ENCODE peak calls at places on chromosomes 16 and 17, in ten cellular contexts. W is neural crest cell; D is CD8-positive, alpha-beta T cell; R is WTC11; M is stomach; J is B cell; V is bronchial epithelial cell; Y is thoracic aorta; Z is cardiac fibroblast; P is transverse colon. S is an unnamed sample.

GRCh38 chr17:2398655-2399571 is 1.9 kb downstream of the MNT start:
- DNase-seq in W (no peak), D (peak; percentile 58), R (peak; percentile 58), M (peak; percentile 47), J (no peak), V (peak; percentile 68), Y (no peak), Z (peak; percentile 85), P (peak; percentile 61), S (peak; percentile 52)

GRCh38 chr17:15398736-15399331 is 57.4 kb upstream of the TEKT3 start:
- DNase-seq in W (no peak), D (no peak), R (no peak), M (no peak), J (no peak), V (peak; percentile 28), Y (no peak), Z (peak; percentile 30), P (no peak), S (no peak)

GRCh38 chr17:64005734-64006167 is 7.6 kb downstream of the PRR29 start:
- DNase-seq in W (no peak), D (no peak), R (no peak), M (peak; percentile 64), J (no peak), V (no peak), Y (no peak), Z (no peak), P (peak; percentile 33), S (no peak)

GRCh38 chr17:20703781-20704180 is 124.3 kb downstream of the CDRT15L2 start:
- DNase-seq in W (no peak), D (no peak), R (no peak), M (no peak), J (no peak), V (no peak), Y (no peak), Z (no peak), P (no peak), S (no peak)

GRCh38 chr17:43939886-43940285 is 2.4 kb downstream of the PPY start:
- DNase-seq in W (no peak), D (no peak), R (no peak), M (no peak), J (no peak), V (no peak), Y (no peak), Z (no peak), P (no peak), S (no peak)

GRCh38 chr17:43713494-43714162 is 45.0 kb downstream of the SOST start:
- DNase-seq in W (peak; percentile 31), D (no peak), R (peak; percentile 52), M (no peak), J (peak; percentile 64), V (no peak), Y (no peak), Z (peak; percentile 31), P (no peak), S (peak; percentile 51)

GRCh38 chr17:42690596-42690995 is 8.3 kb downstream of the CNTNAP1 start:
- DNase-seq in W (no peak), D (no peak), R (no peak), M (no peak), J (peak; percentile 10), V (no peak), Y (no peak), Z (no peak), P (no peak), S (no peak)

GRCh38 chr16:10740000-10740844 is 3.4 kb upstream of the NUBP1 start:
- DNase-seq in W (no peak), D (no peak), R (no peak), M (peak; percentile 24), J (no peak), V (no peak), Y (no peak), Z (no peak), P (no peak), S (no peak)

DNA sequence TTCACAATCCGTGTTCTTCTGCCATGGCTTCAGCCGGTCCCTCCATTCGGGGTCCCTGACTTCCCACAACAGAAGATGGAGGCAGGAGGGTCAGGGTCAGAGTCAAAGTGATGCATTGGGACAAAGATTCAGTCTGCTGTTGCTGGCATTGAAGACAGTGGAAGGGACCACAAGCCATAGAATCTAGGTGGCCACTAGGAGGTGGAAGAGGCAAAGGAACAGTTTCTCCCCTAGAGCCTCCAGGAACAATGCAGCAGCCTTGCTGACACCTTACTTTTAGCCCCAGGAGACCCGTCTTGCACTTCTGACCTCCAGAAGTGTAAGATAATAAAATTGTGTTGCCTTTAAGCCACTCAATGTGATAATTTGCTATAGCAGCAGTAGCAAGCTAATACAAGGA is 55.9 kb downstream of the MFSD11 start:
- DNase-seq in W (no peak), D (no peak), R (no peak), M (no peak), J (no peak), V (peak; percentile 30), Y (no peak), Z (peak; percentile 38), P (no peak), S (peak; percentile 31)
- TF ChIP-seq CTCF in W (peak; percentile 52), D (no peak), R (no peak), M (no peak), J (no peak), V (peak; percentile 51), Y (no peak), Z (peak; percentile 56), P (no peak), S (no peak)

GRCh38 chr17:44989552-44990138 is 21.5 kb upstream of the C1QL1 start:
- DNase-seq in W (no peak), D (no peak), R (no peak), M (no peak), J (no peak), V (no peak), Y (no peak), Z (no peak), P (no peak), S (no peak)

GRCh38 chr17:44992242-44992939 is 24.3 kb upstream of the C1QL1 start:
- DNase-seq in W (no peak), D (no peak), R (no peak), M (no peak), J (no peak), V (no peak), Y (no peak), Z (no peak), P (no peak), S (no peak)

GRCh38 chr17:44988256-44988942 is 20.3 kb upstream of the C1QL1 start:
- DNase-seq in W (no peak), D (no peak), R (peak; percentile 33), M (no peak), J (no peak), V (no peak), Y (no peak), Z (no peak), P (no peak), S (no peak)

GRCh38 chr17:44987883-44988195 is 19.7 kb upstream of the C1QL1 start:
- DNase-seq in W (no peak), D (no peak), R (no peak), M (no peak), J (no peak), V (no peak), Y (no peak), Z (no peak), P (no peak), S (no peak)

GRCh38 chr17:44990994-44991393 is 22.9 kb upstream of the C1QL1 start:
- DNase-seq in W (no peak), D (no peak), R (no peak), M (no peak), J (no peak), V (peak; percentile 9), Y (no peak), Z (no peak), P (no peak), S (no peak)
- TF ChIP-seq CTCF in W (no peak), D (no peak), R (no peak), M (no peak), J (no peak), V (no peak), Y (no peak), Z (no peak), P (no peak), S (no peak)

GRCh38 chr17:28910534-28910933 is 7.7 kb upstream of the DHRS13 start:
- DNase-seq in W (no peak), D (no peak), R (no peak), M (no peak), J (no peak), V (no peak), Y (no peak), Z (no peak), P (no peak), S (no peak)

GRCh38 chr17:28911411-28912045 is 8.6 kb upstream of the DHRS13 start:
- DNase-seq in W (no peak), D (no peak), R (no peak), M (no peak), J (no peak), V (no peak), Y (no peak), Z (no peak), P (no peak), S (no peak)

GRCh38 chr17:28912938-28913333 is 10.1 kb upstream of the DHRS13 start:
- DNase-seq in W (no peak), D (no peak), R (no peak), M (no peak), J (no peak), V (no peak), Y (no peak), Z (no peak), P (no peak), S (no peak)

GRCh38 chr17:28908640-28909098 is 5.8 kb upstream of the DHRS13 start:
- DNase-seq in W (no peak), D (no peak), R (no peak), M (no peak), J (no peak), V (no peak), Y (no peak), Z (peak; percentile 73), P (peak; percentile 43), S (no peak)

GRCh38 chr17:28912281-28912937 is 9.5 kb upstream of the DHRS13 start:
- DNase-seq in W (no peak), D (no peak), R (peak; percentile 32), M (no peak), J (no peak), V (no peak), Y (no peak), Z (no peak), P (peak; percentile 68), S (no peak)
- TF ChIP-seq CTCF in W (peak; percentile 33), D (no peak), R (peak; percentile 46), M (no peak), J (no peak), V (peak; percentile 14), Y (no peak), Z (peak; percentile 30), P (peak; percentile 38), S (no peak)

GRCh38 chr16:12467418-12468210 is 336.1 kb downstream of the CPPED1 start:
- DNase-seq in W (no peak), D (no peak), R (no peak), M (no peak), J (no peak), V (no peak), Y (no peak), Z (no peak), P (no peak), S (no peak)

GRCh38 chr16:12470311-12471229 is 333.1 kb downstream of the CPPED1 start:
- DNase-seq in W (no peak), D (no peak), R (no peak), M (no peak), J (no peak), V (no peak), Y (peak; percentile 18), Z (peak; percentile 12), P (no peak), S (no peak)

GRCh38 chr16:12471383-12471782 is 332.3 kb downstream of the CPPED1 start:
- DNase-seq in W (no peak), D (no peak), R (no peak), M (no peak), J (no peak), V (no peak), Y (no peak), Z (no peak), P (no peak), S (no peak)

GRCh38 chr16:12463961-12464360 is 339.7 kb downstream of the CPPED1 start:
- DNase-seq in W (no peak), D (no peak), R (no peak), M (no peak), J (no peak), V (no peak), Y (no peak), Z (no peak), P (no peak), S (no peak)

DNA sequence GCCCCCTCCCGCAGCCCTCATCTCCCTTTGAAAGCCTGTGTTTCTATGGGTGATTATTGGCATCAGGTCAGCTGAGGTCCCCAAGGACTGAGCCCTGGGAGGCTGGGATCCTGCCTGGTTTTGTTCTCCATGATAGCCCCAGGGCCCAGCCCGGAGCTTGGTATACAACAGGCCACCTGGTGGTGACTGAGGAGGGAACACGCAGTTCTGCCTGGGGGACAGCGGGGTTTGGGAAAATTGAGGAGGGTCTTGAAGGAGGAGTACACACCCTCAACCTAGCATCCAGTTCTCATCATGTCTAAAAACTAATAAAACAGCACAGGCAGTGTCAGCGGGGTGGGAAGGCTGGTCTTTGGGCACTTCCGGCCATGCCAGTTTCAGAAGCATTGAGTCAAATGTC is 335.1 kb downstream of the CPPED1 start:
- DNase-seq in W (no peak), D (no peak), R (peak; percentile 62), M (no peak), J (no peak), V (no peak), Y (no peak), Z (no peak), P (no peak), S (peak; percentile 29)
- TF ChIP-seq CTCF in W (peak; percentile 34), D (no peak), R (peak; percentile 33), M (no peak), J (no peak), V (no peak), Y (no peak), Z (no peak), P (no peak), S (peak; percentile 46)